ENCODE peak calls at places on chromosomes 5 and 9, in five cellular contexts. U is right cardiac atrium, N is lower leg skin, C is pancreas, K is cardiac fibroblast. W is an unnamed sample.

GRCh38 chr9:36835271-36835996 is 198.6 kb downstream of the PAX5 start:
- DNase-seq in C (no peak), N (no peak), K (no peak), U (no peak), W (no peak)

GRCh38 chr5:10712574-10713366 is 48.3 kb downstream of the DAP start:
- DNase-seq in U (no peak), K (no peak), N (no peak), C (no peak), W (no peak)

GRCh38 chr5:61744690-61745619 is 412.9 kb downstream of the ZSWIM6 start:
- DNase-seq in N (no peak), C (no peak), K (no peak), U (no peak), W (no peak)

GRCh38 chr5:34857161-34857560 is 18.2 kb downstream of the TTC23L start:
- DNase-seq in N (no peak), C (no peak), U (no peak), K (no peak), W (no peak)

GRCh38 chr5:6632324-6632930 is 417 bp downstream of the NSUN2 start:
- DNase-seq in U (no peak), K (peak), C (no peak), N (no peak), W (no peak)

GRCh38 chr5:95281211-95281610 is 3.7 kb downstream of the MCTP1 start:
- DNase-seq in C (no peak), N (no peak), U (no peak), K (no peak), W (no peak)

GRCh38 chr9:97808415-97808814 is 44.6 kb upstream of the FOXE1 start:
- DNase-seq in N (no peak), K (no peak), C (no peak), U (no peak), W (no peak)

GRCh38 chr5:4212071-4212739 is 616.6 kb downstream of the IRX1 start:
- DNase-seq in K (no peak), U (no peak), N (no peak), C (no peak), W (no peak)

GRCh38 chr5:54383225-54383624 is 72.3 kb upstream of the HSPB3 start:
- DNase-seq in C (no peak), U (no peak), K (peak), N (no peak), W (no peak)

GRCh38 chr9:136978073-136978864 is 965 bp downstream of the PTGDS start:
- DNase-seq in C (peak), N (peak), K (peak), U (peak), W (no peak)

GRCh38 chr5:179264641-179265528 is 80.4 kb downstream of the ADAMTS2 start:
- DNase-seq in U (no peak), N (no peak), C (no peak), K (no peak), W (no peak)

GRCh38 chr5:142881727-142882126 is 111.5 kb downstream of the ARHGAP26 start:
- DNase-seq in C (no peak), K (peak), N (no peak), U (no peak), W (no peak)

GRCh38 chr9:92147030-92147853 is 32.0 kb upstream of the SPTLC1 start:
- DNase-seq in K (peak), N (peak), U (no peak), C (peak), W (peak)

GRCh38 chr9:38003946-38004808 is 64.8 kb downstream of the SHB start:
- DNase-seq in U (peak), K (no peak), C (no peak), N (no peak), W (no peak)

GRCh38 chr5:101782352-101783087 is 513.6 kb downstream of the SLCO4C1 start:
- DNase-seq in U (no peak), K (no peak), N (no peak), C (no peak), W (no peak)

GRCh38 chr9:136170291-136170901 is 34.5 kb downstream of the LHX3 start:
- DNase-seq in C (peak), U (peak), K (peak), N (no peak), W (no peak)

GRCh38 chr5:1838013-1838412 is 36.8 kb downstream of the NDUFS6 start:
- DNase-seq in U (no peak), N (no peak), C (no peak), K (no peak), W (no peak)

GRCh38 chr5:65128226-65128625 is 353.5 kb downstream of the ADAMTS6 start:
- DNase-seq in U (no peak), K (no peak), N (no peak), C (no peak), W (no peak)

GRCh38 chr9:22580788-22581187 is 134.2 kb downstream of the DMRTA1 start:
- DNase-seq in U (no peak), C (no peak), K (no peak), N (no peak), W (no peak)

GRCh38 chr9:1094749-1095148 is 44.6 kb downstream of the DMRT2 start:
- DNase-seq in U (no peak), K (no peak), C (no peak), N (no peak), W (no peak)

GRCh38 chr5:40386293-40386692 is 293.4 kb upstream of the PTGER4 start:
- DNase-seq in K (no peak), N (no peak), C (no peak), U (no peak), W (no peak)

GRCh38 chr9:28031521-28032177 is 458.4 kb upstream of the C9orf72 start:
- DNase-seq in K (no peak), N (no peak), U (no peak), C (no peak), W (no peak)

GRCh38 chr5:55033568-55033967 is 9.5 kb downstream of the GZMK start:
- DNase-seq in K (no peak), U (no peak), N (no peak), C (no peak), W (no peak)

GRCh38 chr5:173612948-173613347 is 3.5 kb downstream of the BOD1 start:
- DNase-seq in N (no peak), C (no peak), U (no peak), K (peak), W (no peak)

GRCh38 chr5:96565843-96566242 is 96.3 kb upstream of the CAST start:
- DNase-seq in K (peak), U (no peak), N (no peak), C (no peak), W (peak)

GRCh38 chr5:1917830-1918487 is 35.2 kb upstream of the IRX4 start:
- DNase-seq in U (no peak), N (no peak), K (no peak), C (no peak), W (no peak)

GRCh38 chr9:85522459-85523092 is 219.2 kb downstream of the AGTPBP1 start:
- DNase-seq in N (no peak), U (peak), K (peak), C (no peak), W (no peak)

GRCh38 chr5:44506561-44506960 is 117.3 kb upstream of the FGF10 start:
- DNase-seq in N (no peak), U (no peak), C (no peak), K (no peak), W (no peak)

GRCh38 chr5:20660588-20660987 is 672.6 kb upstream of the CDH18 start:
- DNase-seq in N (no peak), K (no peak), C (no peak), U (no peak), W (no peak)

GRCh38 chr5:88244686-88245085 is 24.0 kb downstream of the TMEM161B start:
- DNase-seq in C (no peak), N (no peak), U (no peak), K (no peak), W (no peak)

GRCh38 chr5:88248743-88249540 is 19.7 kb downstream of the TMEM161B start:
- DNase-seq in C (no peak), U (no peak), K (no peak), N (no peak), W (no peak)

GRCh38 chr5:88245241-88245892 is 23.3 kb downstream of the TMEM161B start:
- DNase-seq in C (no peak), K (no peak), U (no peak), N (no peak), W (no peak)

GRCh38 chr5:88248094-88248493 is 20.6 kb downstream of the TMEM161B start:
- DNase-seq in N (no peak), K (no peak), U (no peak), C (no peak), W (no peak)

DNA sequence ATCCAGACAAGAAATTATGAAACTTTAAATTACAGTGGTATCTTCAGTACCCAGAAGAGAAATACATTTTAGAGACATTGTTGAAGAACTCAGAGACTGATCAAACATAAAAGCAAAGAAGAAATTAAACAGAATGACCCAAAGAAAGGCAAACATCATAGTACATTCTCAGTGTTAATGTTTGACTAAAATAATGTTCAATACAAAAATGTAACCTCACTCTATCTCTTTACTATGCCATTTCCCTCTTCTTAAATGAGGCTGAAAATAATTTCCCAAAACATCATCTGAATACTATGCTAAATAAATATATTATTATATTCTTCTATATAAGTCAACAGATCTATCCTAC is 22.8 kb downstream of the TMEM161B start:
- DNase-seq in K (no peak), C (no peak), N (no peak), U (no peak), W (no peak)
- H3K4me3 ChIP-seq in K (no peak), C (no peak), N (no peak), U (no peak), W (no peak)

DNA sequence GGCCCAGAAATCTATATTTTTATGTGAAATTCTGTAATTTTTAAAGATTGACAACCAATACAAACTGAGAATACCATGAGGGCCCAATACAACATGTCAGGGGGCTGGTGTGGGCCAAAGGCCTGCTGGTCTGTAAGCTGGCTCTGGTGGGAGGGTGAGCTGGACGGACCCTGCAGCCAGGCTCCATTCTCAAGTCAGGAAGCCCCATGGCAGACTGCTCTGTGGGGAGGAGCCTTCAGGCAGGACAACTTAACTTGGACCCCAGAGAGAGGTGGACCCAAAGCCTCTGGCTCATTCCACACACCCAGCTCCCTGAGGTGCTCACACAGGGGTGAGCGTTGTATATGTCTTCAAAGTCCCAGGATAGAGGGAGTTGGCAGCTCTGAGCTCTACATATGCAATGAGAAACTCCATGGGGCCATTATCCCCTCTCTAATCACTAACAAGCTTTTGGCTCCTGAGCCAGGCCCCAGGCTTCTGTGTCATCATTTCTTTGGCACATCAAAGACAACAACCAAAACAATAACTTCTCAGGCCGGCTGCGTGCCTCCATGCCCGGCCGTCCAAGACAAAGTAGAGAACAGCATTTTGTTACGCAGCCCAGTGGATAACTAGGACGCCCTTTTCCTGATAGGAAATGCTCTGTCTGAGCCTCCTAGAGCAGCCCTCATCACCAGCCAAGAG is 6.4 kb downstream of the SEPTIN8 start:
- DNase-seq in K (peak), C (no peak), U (no peak), N (peak), W (no peak)
- H3K4me3 ChIP-seq in K (no peak), C (no peak), U (no peak), N (no peak), W (no peak)

DNA sequence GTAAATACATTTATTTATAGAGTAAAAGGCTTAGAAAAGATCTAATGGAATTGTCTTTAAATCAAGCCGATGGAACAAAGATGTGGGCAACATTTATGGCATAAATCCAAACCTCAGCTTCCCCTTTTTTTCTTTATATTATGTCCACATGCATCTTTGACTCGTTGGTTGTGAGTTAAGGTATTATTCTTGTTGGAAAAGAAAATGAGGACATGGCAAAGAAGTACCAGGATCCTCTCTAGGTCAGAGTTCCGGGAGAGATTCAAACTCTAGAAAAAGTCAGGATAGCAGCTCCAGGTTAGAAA is 500 bp upstream of the NME5 start:
- DNase-seq in U (no peak), K (no peak), C (no peak), N (no peak), W (no peak)
- H3K4me3 ChIP-seq in U (peak), K (no peak), C (no peak), N (no peak), W (no peak)

GRCh38 chr5:177350776-177351391 is 584 bp downstream of the LMAN2 start:
- DNase-seq in N (no peak), C (no peak), K (no peak), U (peak), W (no peak)
- H3K4me3 ChIP-seq in N (peak), C (peak), K (peak), U (peak), W (peak)

DNA sequence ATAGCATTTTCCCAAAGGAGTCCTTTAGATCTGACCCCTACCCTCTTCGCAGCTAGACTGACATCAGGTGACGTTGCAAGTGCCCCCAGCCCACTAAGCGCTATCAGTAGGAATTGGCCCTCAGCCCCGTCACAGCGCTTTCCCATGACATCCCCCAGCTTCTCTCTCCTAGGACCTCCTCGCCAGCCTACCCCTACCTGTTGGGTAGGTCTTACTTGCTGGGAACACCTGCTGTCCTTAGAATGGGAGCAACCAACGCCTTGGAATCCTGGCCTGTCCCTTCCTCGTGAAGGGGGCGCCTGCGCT is 589 bp upstream of the PIP5K1B start:
- DNase-seq in K (no peak), N (no peak), U (no peak), C (no peak), W (no peak)
- H3K4me3 ChIP-seq in K (peak), N (no peak), U (peak), C (peak), W (no peak)

GRCh38 chr9:116152941-116153764 is 438 bp upstream of the PAPPA start:
- DNase-seq in U (no peak), C (no peak), N (no peak), K (peak), W (peak)
- H3K4me3 ChIP-seq in U (peak), C (no peak), N (no peak), K (peak), W (peak)

DNA sequence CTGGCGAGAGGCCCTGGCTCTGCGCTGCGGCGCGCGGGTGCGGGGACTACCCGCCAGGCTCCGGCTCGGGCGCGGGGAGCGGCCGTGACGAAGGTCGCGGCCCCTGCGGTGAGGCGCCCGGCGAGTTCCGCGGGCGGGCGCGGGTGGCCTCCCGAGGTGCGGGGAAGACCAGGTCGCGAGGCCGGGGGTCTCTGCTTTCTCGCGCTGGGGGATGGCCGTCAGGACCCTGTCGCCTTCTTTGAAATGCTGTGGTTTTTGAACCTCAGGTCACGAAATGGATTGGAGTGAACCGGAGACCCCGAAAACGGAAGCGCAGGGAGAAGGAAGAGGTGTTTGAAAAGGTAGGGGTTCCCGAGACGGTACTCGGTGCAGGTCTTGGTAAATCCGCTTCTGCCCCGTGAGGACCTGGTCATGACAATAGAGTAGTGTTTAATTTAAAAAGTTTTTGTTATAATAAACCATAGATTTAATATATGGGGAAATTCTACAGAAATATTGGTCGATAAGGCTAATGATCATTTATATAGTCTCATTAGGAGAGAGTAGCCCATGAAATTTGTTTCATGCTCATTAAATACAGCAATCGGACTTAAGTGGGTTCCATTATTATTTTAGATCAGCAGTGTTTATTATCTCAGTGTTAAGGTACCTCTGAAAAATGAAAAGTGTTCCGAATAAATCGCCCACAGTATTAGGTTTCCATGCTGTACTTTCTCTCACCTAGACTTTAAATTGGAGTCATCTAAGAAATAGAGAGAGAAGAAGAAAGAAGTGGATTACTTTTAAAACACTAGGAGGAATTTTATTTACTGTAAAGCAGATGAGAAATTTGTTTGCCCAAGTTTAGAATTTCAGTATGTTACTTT is 279.0 kb downstream of the AOPEP start:
- DNase-seq in K (peak), U (peak), N (no peak), C (peak), W (no peak)
- H3K4me3 ChIP-seq in K (peak), U (peak), N (peak), C (peak), W (peak)

DNA sequence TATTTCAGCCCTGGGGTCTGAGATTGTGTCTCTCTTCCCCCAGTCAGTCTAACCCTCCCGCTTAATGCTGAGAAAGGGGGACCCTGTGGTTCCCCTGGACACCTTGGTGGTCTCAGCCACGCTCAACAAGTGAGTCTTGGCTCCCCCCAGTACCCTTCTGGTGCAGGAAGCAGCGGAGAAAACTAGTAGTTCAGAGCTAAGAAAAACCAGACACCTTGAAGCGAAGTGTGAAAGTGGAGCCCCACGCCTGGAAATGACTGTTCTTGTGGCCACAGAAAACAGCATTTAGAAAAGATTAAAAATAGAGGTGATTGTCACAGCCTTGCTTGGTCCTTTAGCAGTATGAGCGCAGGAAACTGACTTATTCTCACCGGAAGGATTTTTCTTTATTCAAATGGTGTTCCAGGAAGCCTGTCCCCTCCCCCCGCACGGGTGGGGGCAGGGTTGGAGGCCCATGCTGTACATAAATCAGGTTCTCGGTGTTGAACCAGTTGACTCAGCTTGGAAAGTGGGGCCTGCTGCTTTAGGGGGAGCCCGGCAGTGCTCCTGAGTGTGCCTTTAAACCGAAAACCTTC is 8.1 kb downstream of the ARPC5L start:
- DNase-seq in U (no peak), C (no peak), N (no peak), K (peak), W (no peak)
- H3K4me3 ChIP-seq in U (peak), C (peak), N (peak), K (peak), W (peak)

GRCh38 chr9:120924698-120925534 is 1.7 kb downstream of the TRAF1 start:
- DNase-seq in K (no peak), C (no peak), U (no peak), N (no peak), W (no peak)

GRCh38 chr9:120921751-120922181 is 4.8 kb downstream of the TRAF1 start:
- DNase-seq in U (no peak), C (no peak), K (no peak), N (no peak), W (no peak)

GRCh38 chr9:120925535-120926396 is 830 bp downstream of the TRAF1 start:
- DNase-seq in N (no peak), U (peak), K (peak), C (no peak), W (peak)

GRCh38 chr9:120922404-120923173 is 4.0 kb downstream of the TRAF1 start:
- DNase-seq in U (no peak), C (no peak), K (no peak), N (no peak), W (no peak)

DNA sequence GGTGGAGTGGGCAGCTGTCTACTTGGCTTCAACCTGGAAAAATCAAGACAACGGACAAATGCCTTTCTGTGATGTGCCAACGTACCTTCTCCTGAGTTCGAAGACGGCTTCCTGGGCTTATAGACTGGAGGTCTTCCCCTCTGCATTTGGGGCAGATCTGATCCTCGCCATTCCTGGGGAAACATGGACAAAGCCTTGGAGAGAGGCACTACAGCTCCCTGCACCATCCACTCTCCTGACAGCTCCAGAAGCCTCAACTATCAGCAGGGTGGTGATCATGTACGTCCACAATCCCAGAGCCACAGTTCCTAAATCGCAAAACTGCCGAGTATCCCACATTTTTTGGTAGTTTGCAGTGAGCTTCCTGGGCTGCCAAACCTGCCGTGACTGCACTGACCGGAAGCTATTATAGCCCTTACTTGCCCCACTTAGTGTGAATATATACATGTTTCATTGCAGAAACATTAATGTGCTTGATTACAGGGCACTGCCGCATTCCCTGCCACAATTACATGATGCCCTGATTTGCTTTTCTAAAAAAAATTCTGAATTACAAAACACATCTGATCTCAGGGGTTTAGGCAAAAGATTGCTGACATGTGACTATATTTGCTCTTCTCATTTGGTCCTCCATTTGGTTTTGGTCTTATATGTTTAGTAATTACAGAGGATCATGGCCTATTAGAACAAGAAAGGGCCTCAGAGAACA is 2.8 kb downstream of the TRAF1 start:
- DNase-seq in K (no peak), N (no peak), C (no peak), U (no peak), W (no peak)
- H3K4me3 ChIP-seq in K (no peak), N (no peak), C (no peak), U (no peak), W (no peak)

W was measured in skeletal muscle cell.